ENCODE peak calls at places on chromosomes 6 and 20, in six cellular contexts. K is Peyer's patch, U is dorsolateral prefrontal cortex, F is foreskin fibroblast, O is AG04450, A is BJ. X is an unnamed sample.

GRCh38 chr6:118574051-118574865 is 26.2 kb downstream of the PLN start:
- DNase-seq in A (no peak), U (no peak), K (no peak), O (no peak), F (peak), X (no peak)

GRCh38 chr20:31572042-31572700 is 32.9 kb upstream of the ID1 start:
- DNase-seq in K (no peak), O (no peak), A (no peak), U (no peak), F (no peak), X (no peak)

GRCh38 chr20:63132131-63132714 is 83.7 kb downstream of the YTHDF1 start:
- DNase-seq in U (no peak), A (no peak), K (no peak), F (no peak), O (no peak), X (no peak)

GRCh38 chr6:7891098-7891872 is 19.3 kb downstream of the TXNDC5 start:
- DNase-seq in A (no peak), K (no peak), F (no peak), U (no peak), O (no peak), X (no peak)

GRCh38 chr20:10883166-10883565 is 209.4 kb upstream of the JAG1 start:
- DNase-seq in U (no peak), O (no peak), K (no peak), F (no peak), A (no peak), X (no peak)

GRCh38 chr20:9035129-9035528 is 33.8 kb upstream of the PLCB4 start:
- DNase-seq in O (peak), U (no peak), F (peak), A (peak), K (no peak), X (peak)

GRCh38 chr6:111589366-111589765 is 16.3 kb downstream of the TRAF3IP2 start:
- DNase-seq in O (no peak), A (peak), K (peak), U (no peak), F (peak), X (peak)

GRCh38 chr20:9837634-9838033 is 1.2 kb downstream of the PAK5 start:
- DNase-seq in O (no peak), K (no peak), F (no peak), A (no peak), U (no peak), X (no peak)

GRCh38 chr6:115814907-115815306 is 245.8 kb downstream of the FRK start:
- DNase-seq in K (no peak), O (no peak), A (no peak), U (no peak), F (no peak), X (no peak)

GRCh38 chr6:114430534-114431124 is 87.8 kb upstream of the HS3ST5 start:
- DNase-seq in K (no peak), O (no peak), F (no peak), U (no peak), A (no peak), X (no peak)

GRCh38 chr6:14252271-14252850 is 134.8 kb downstream of the CD83 start:
- DNase-seq in O (no peak), F (no peak), K (no peak), U (no peak), A (no peak), X (no peak)

GRCh38 chr6:18444176-18444575 is 57.0 kb downstream of the RNF144B start:
- DNase-seq in U (no peak), K (no peak), A (no peak), O (no peak), F (no peak), X (no peak)

GRCh38 chr6:138986578-138986977 is 1.5 kb downstream of the REPS1 start:
- DNase-seq in F (no peak), U (no peak), A (no peak), K (no peak), O (no peak), X (no peak)

GRCh38 chr6:93786474-93787330 is 367.3 kb upstream of the EPHA7 start:
- DNase-seq in U (no peak), K (no peak), O (no peak), A (no peak), F (peak), X (no peak)

GRCh38 chr6:112189494-112189893 is 64.9 kb downstream of the LAMA4 start:
- DNase-seq in U (no peak), K (no peak), A (no peak), O (no peak), F (peak), X (no peak)

GRCh38 chr6:149154137-149154900 is 163.2 kb upstream of the TAB2 start:
- DNase-seq in O (no peak), F (no peak), U (no peak), K (no peak), A (no peak), X (no peak)

GRCh38 chr6:43211960-43212359 is 17.3 kb downstream of the DNPH1 start:
- DNase-seq in F (no peak), U (no peak), A (no peak), K (peak), O (no peak), X (no peak)

GRCh38 chr20:46200582-46201570 is 82.8 kb downstream of the CD40 start:
- DNase-seq in U (peak), K (no peak), F (no peak), O (no peak), A (no peak), X (no peak)

GRCh38 chr6:169046483-169047192 is 207.0 kb downstream of the THBS2 start:
- DNase-seq in A (no peak), O (no peak), K (no peak), F (peak), U (no peak), X (no peak)

GRCh38 chr6:135062735-135063134 is 8.1 kb upstream of the HBS1L start:
- DNase-seq in F (no peak), K (no peak), O (no peak), U (no peak), A (no peak), X (no peak)

GRCh38 chr6:10999994-11000393 is 44.1 kb downstream of the ELOVL2 start:
- DNase-seq in U (no peak), O (peak), A (no peak), K (no peak), F (no peak), X (no peak)

GRCh38 chr6:137799950-137800568 is 67.0 kb upstream of the TNFAIP3 start:
- DNase-seq in U (no peak), F (no peak), A (no peak), O (no peak), K (peak), X (no peak)

GRCh38 chr20:37278966-37279590 is 10.4 kb upstream of the MANBAL start:
- DNase-seq in F (no peak), O (no peak), U (no peak), A (no peak), K (no peak), X (no peak)

GRCh38 chr6:87241304-87241703 is 81.1 kb upstream of the SMIM8 start:
- DNase-seq in K (no peak), O (no peak), U (no peak), A (no peak), F (no peak), X (no peak)

GRCh38 chr6:114362396-114362795 is 19.6 kb upstream of the HS3ST5 start:
- DNase-seq in F (no peak), O (no peak), U (no peak), A (no peak), K (no peak), X (no peak)

GRCh38 chr20:54212226-54212625 is 4.3 kb downstream of the PFDN4 start:
- DNase-seq in A (no peak), U (no peak), K (no peak), F (peak), O (no peak), X (no peak)

GRCh38 chr6:33411632-33412005 is 805 bp downstream of the PHF1 start:
- DNase-seq in A (no peak), K (no peak), F (no peak), O (no peak), U (no peak), X (no peak)

GRCh38 chr6:105482227-105482839 is 79.5 kb upstream of the PREP start:
- DNase-seq in A (no peak), U (no peak), K (peak), F (no peak), O (no peak), X (no peak)

GRCh38 chr6:139965393-139965792 is 590.9 kb upstream of the CITED2 start:
- DNase-seq in U (no peak), O (no peak), F (no peak), K (no peak), A (no peak), X (no peak)

GRCh38 chr6:105359419-105360366 is 43.2 kb downstream of the PREP start:
- DNase-seq in K (no peak), F (peak), O (peak), U (no peak), A (peak), X (peak)

GRCh38 chr6:107976267-107976783 is 18.3 kb upstream of the SEC63 start:
- DNase-seq in U (no peak), K (no peak), O (no peak), F (no peak), A (no peak), X (no peak)

GRCh38 chr6:34459899-34460593 is 5.8 kb upstream of the PACSIN1 start:
- DNase-seq in F (peak), K (peak), U (no peak), O (no peak), A (no peak), X (no peak)

GRCh38 chr6:21101694-21102093 is 491.9 kb upstream of the SOX4 start:
- DNase-seq in K (no peak), U (no peak), F (no peak), A (no peak), O (no peak), X (no peak)

GRCh38 chr6:7590918-7591302 is 912 bp downstream of the SNRNP48 start:
- DNase-seq in F (no peak), A (no peak), K (peak), U (no peak), O (no peak), X (no peak)

GRCh38 chr6:142856607-142856856 is 88.4 kb downstream of the HIVEP2 start:
- DNase-seq in F (no peak), U (no peak), K (no peak), A (no peak), O (no peak), X (no peak)

GRCh38 chr20:10553326-10553984 is 118.3 kb downstream of the SLX4IP start:
- DNase-seq in O (peak), A (no peak), U (peak), F (peak), K (peak), X (no peak)

GRCh38 chr6:128131036-128131435 is 230.2 kb upstream of the THEMIS start:
- DNase-seq in K (no peak), F (no peak), U (no peak), O (no peak), A (no peak), X (no peak)

GRCh38 chr6:137823826-137824501 is 43.1 kb upstream of the TNFAIP3 start:
- DNase-seq in K (peak), U (no peak), F (peak), O (no peak), A (peak), X (peak)

DNA sequence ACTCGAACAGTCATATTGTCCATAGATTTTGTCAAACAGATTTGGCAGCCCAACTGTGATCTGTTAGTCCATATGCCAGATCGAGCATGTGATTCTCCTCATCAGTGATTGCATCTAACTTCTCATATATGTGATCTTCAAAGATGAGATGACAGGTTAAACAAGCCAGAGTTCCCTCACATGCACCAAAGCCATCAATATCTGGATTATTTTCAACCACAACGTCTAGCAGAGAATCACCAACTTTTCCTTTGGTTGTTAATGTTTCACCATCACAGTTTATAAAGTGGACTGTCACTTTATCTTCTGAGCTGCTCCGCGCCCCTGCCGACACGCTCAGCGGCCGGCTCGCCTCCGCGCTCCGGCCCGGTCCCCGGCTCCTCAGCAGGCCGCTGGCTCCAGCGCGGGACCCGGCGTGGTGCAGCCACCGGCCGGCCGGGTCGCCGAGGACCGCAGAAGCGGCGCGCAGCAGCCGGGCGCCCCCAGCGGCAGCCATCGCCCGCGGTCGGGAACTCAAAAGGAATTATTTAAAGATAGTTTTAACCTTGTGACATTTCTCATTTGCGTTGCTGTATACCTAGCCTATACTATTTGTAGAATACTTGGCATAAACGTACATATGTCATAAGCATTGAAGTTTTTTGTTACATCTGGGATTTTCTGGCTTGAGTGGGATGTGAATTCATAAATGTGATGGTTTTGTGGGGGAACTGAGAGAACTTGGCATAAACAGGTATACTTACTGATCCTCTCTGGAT is 40.1 kb upstream of the DYNLRB1 start:
- DNase-seq in O (no peak), A (no peak), K (peak), F (no peak), U (peak), X (no peak)
- H3K4me3 ChIP-seq in O (no peak), A (no peak), K (no peak), F (no peak), U (no peak), X (no peak)

GRCh38 chr6:133680994-133681393 is 207.9 kb upstream of the TCF21 start:
- DNase-seq in F (no peak), O (no peak), A (no peak), K (no peak), U (no peak), X (no peak)
- TF ChIP-seq CTCF in F (no peak), O (no peak), A (no peak), K (no peak), U (no peak), X (no peak)

GRCh38 chr6:30554962-30555361 is 1.3 kb downstream of the GNL1 start:
- DNase-seq in O (no peak), A (no peak), F (no peak), K (no peak), U (no peak), X (no peak)

GRCh38 chr6:30556006-30556713 is at the start of gene GNL1:
- DNase-seq in F (peak), K (peak), A (peak), U (peak), O (peak), X (peak)

GRCh38 chr6:30555428-30556005 is 772 bp downstream of the GNL1 start:
- DNase-seq in K (peak), O (no peak), U (peak), A (no peak), F (peak), X (no peak)

GRCh38 chr6:30556714-30556963 is 350 bp upstream of the GNL1 start:
- DNase-seq in O (no peak), F (no peak), A (no peak), U (no peak), K (peak), X (no peak)

GRCh38 chr6:30554404-30554803 is 1.9 kb downstream of the GNL1 start:
- DNase-seq in F (no peak), K (no peak), U (no peak), A (no peak), O (no peak), X (no peak)
- H3K4me3 ChIP-seq in F (peak), K (no peak), U (peak), A (no peak), O (peak), X (no peak)

DNA sequence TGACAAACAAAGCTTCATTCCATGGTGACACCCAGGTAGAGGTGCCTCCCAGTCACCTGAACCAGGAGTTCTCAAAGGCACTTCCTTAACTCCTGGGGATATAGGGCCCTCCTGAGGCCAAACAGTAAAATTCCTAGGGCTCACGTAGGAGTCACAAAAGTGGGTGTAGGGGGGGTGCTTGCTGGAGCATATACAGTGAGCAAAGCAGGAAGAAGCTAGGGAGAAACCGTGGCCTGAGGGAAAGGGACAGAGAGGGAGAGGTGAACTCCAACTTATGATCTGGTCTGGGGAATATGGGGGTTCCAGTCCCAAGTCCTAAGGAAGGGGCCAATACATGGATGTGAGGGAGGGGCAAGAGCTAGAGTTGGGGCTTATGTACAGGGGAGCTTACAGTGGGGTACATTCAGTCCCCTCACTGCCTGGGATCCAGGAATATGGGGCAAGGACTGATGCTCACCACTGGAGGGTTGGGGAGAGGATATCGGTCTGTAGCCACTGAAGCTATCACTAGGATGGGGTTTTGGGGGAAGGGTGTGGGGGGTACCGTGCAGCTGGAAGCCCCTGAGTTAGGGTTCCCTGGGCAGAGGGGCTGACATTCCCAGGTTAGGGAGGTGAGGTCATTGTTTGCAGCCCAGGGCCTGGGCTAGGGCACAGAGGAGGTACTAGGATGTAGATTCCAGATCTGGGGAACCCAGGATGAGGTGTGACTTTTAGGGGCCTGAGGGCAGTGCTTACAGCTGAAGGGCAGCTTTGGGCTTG is 950 bp downstream of the PEDS1 start:
- DNase-seq in U (no peak), A (no peak), K (no peak), O (no peak), F (no peak), X (no peak)
- TF ChIP-seq CTCF in U (no peak), A (no peak), K (no peak), O (no peak), F (no peak), X (no peak)

DNA sequence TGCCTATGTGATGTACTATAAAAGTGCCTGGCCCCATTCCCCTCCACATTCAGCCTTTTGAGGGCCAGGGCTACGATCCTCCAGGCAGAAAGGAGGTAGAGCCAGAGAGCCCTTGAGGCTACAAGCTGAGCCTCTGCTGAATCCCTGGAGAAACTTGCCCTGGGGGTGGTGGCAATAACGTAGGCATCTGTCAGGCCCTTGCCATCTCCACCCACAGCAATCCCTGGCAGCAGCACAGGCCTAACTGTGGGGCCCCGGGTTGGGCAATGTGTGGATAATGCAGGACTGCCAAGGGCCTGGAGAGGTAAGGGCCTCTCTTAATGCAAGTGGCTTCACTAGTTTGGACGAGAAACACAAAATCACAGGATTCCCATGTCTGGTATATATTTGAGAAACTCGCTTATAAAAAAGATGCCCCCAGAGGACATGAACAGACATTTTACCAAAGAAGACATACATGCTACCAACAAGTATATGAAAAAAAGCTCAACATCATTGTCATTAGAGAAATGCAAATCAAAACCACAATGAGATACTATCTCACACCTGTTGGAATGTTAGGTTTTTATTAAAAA is 99.0 kb downstream of the QRSL1 start:
- DNase-seq in F (no peak), A (no peak), K (no peak), O (no peak), U (no peak), X (no peak)
- H3K4me3 ChIP-seq in F (no peak), A (no peak), K (no peak), O (no peak), U (no peak), X (no peak)

DNA sequence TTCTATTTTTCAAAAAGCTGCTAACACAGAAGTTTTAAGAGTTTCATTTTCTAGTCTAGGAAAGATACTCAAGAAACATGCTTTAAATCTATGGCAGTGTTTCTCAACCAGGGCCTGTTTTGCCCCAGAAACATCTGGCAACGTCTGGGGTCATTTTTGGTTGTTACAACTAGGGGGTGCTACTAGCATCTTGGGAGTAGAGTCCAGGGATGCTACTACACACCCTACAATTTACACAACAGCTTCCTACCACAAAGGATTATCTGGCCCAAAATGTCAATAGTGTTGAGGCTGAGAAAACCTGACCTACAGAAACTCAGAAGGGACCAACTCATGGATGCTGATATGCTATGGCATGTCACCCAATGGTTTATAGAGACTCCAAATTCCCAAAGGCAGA is 24.4 kb downstream of the SERAC1 start:
- DNase-seq in K (no peak), U (no peak), A (no peak), F (no peak), O (no peak), X (no peak)
- TF ChIP-seq CTCF in K (no peak), U (peak), A (peak), F (peak), O (peak), X (peak)

GRCh38 chr20:58331961-58332551 is 22.5 kb downstream of the RAB22A start:
- DNase-seq in U (no peak), A (no peak), F (no peak), K (no peak), O (no peak), X (no peak)

GRCh38 chr20:58328836-58329235 is 19.3 kb downstream of the RAB22A start:
- DNase-seq in F (no peak), A (no peak), O (no peak), K (no peak), U (no peak), X (no peak)

GRCh38 chr20:58329711-58330110 is 20.2 kb downstream of the RAB22A start:
- DNase-seq in O (no peak), A (no peak), F (no peak), U (no peak), K (no peak), X (no peak)

GRCh38 chr20:58330229-58330628 is 20.7 kb downstream of the RAB22A start:
- DNase-seq in A (no peak), K (no peak), F (no peak), O (no peak), U (no peak), X (no peak)

GRCh38 chr20:58330692-58331091 is 21.2 kb downstream of the RAB22A start:
- DNase-seq in U (no peak), A (no peak), O (no peak), K (no peak), F (no peak), X (no peak)
- H3K4me3 ChIP-seq in U (no peak), A (no peak), O (no peak), K (no peak), F (no peak), X (no peak)